ENCODE peak calls at places on chromosome 2, in eight cellular contexts. G is H1; V is AG04450; Q is AG09309; L is Caco-2; O is NB4; R is fibroblast of villous mesenchyme; A is CD8-positive, alpha-beta T cell. X is an unnamed sample.

GRCh38 chr2:219737270-219737691 is 109.9 kb downstream of the SLC4A3 start:
- DNase-seq in G (no peak), V (peak; percentile 11), Q (no peak), L (no peak), O (peak; percentile 16), R (peak; percentile 22), A (no peak), X (no peak)

GRCh38 chr2:55157474-55157884 is 74.6 kb downstream of the CLHC1 start:
- DNase-seq in G (no peak), V (no peak), Q (no peak), L (no peak), O (no peak), R (peak; percentile 64), A (no peak), X (no peak)

GRCh38 chr2:64942693-64943092 is 46.5 kb upstream of the SLC1A4 start:
- DNase-seq in G (no peak), V (no peak), Q (no peak), L (no peak), O (peak; percentile 27), R (no peak), A (no peak), X (no peak)

GRCh38 chr2:73487112-73487657 is 101.5 kb downstream of the ALMS1 start:
- DNase-seq in G (no peak), V (no peak), Q (no peak), L (no peak), O (no peak), R (no peak), A (no peak), X (no peak)

GRCh38 chr2:15939854-15940660 is at the start of gene MYCN:
- DNase-seq in G (peak; percentile 74), V (no peak), Q (no peak), L (peak; percentile 95), O (peak; percentile 58), R (peak; percentile 24), A (peak; percentile 32), X (no peak)

GRCh38 chr2:12211326-12212170 is 465.1 kb downstream of the LPIN1 start:
- DNase-seq in G (no peak), V (no peak), Q (no peak), L (no peak), O (no peak), R (no peak), A (no peak), X (no peak)

GRCh38 chr2:44360749-44361329 is 455 bp downstream of the PREPL start:
- DNase-seq in G (no peak), V (no peak), Q (no peak), L (no peak), O (no peak), R (no peak), A (no peak), X (no peak)

GRCh38 chr2:192194065-192194865 is 468 bp downstream of the TMEFF2 start:
- DNase-seq in G (no peak), V (no peak), Q (no peak), L (no peak), O (no peak), R (no peak), A (peak; percentile 16), X (no peak)

GRCh38 chr2:241545523-241546473 is 12.7 kb upstream of the BOK start:
- DNase-seq in G (no peak), V (no peak), Q (no peak), L (no peak), O (no peak), R (no peak), A (no peak), X (no peak)

GRCh38 chr2:27717070-27717453 is 53.4 kb downstream of the SLC4A1AP start:
- DNase-seq in G (no peak), V (no peak), Q (peak; percentile 58), L (no peak), O (peak; percentile 50), R (peak; percentile 88), A (no peak), X (no peak)

GRCh38 chr2:189178007-189178406 is 1.6 kb downstream of the COL5A2 start:
- DNase-seq in G (no peak), V (no peak), Q (no peak), L (no peak), O (no peak), R (peak; percentile 47), A (no peak), X (no peak)

GRCh38 chr2:166031054-166031453 is 77.5 kb upstream of the TTC21B start:
- DNase-seq in G (no peak), V (no peak), Q (no peak), L (no peak), O (no peak), R (no peak), A (no peak), X (no peak)

GRCh38 chr2:71071681-71072398 is 3.4 kb downstream of the NAGK start:
- DNase-seq in G (no peak), V (no peak), Q (no peak), L (no peak), O (peak; percentile 98), R (peak; percentile 11), A (peak; percentile 53), X (peak; percentile 8)

GRCh38 chr2:215498411-215498810 is 62.5 kb upstream of the FN1 start:
- DNase-seq in G (no peak), V (no peak), Q (no peak), L (no peak), O (no peak), R (no peak), A (no peak), X (peak; percentile 67)

GRCh38 chr2:70068119-70068518 is 19.2 kb upstream of the PCBP1 start:
- DNase-seq in G (no peak), V (no peak), Q (no peak), L (no peak), O (no peak), R (no peak), A (no peak), X (no peak)

GRCh38 chr2:203688798-203689197 is 17.6 kb upstream of the CD28 start:
- DNase-seq in G (no peak), V (no peak), Q (peak; percentile 75), L (peak; percentile 66), O (peak; percentile 86), R (peak; percentile 91), A (no peak), X (no peak)
- H3K4me3 ChIP-seq in G (no peak overlapping the region), V (no peak overlapping the region), Q (no peak overlapping the region), L (no peak overlapping the region), O (no peak overlapping the region), R (no peak overlapping the region), A (no peak overlapping the region), X (no peak overlapping the region)

GRCh38 chr2:201715459-201715858 is 17.0 kb upstream of the MPP4 start:
- DNase-seq in G (no peak), V (no peak), Q (no peak), L (peak; percentile 66), O (no peak), R (no peak), A (no peak), X (no peak)
- TF ChIP-seq CTCF in G (peak; percentile 14), V (no peak), Q (no peak), L (peak; percentile 51), O (no peak), R (no peak), A (no peak), X (peak; percentile 41)

GRCh38 chr2:222690564-222691200 is 19.2 kb downstream of the MOGAT1 start:
- DNase-seq in G (peak; percentile 59), V (peak; percentile 56), Q (no peak), L (peak; percentile 82), O (peak; percentile 87), R (peak; percentile 81), A (peak; percentile 74), X (peak; percentile 41)

GRCh38 chr2:222693837-222694236 is 22.4 kb downstream of the MOGAT1 start:
- DNase-seq in G (no peak), V (no peak), Q (no peak), L (no peak), O (peak; percentile 47), R (peak; percentile 36), A (no peak), X (no peak)

GRCh38 chr2:222686086-222686750 is 14.8 kb downstream of the MOGAT1 start:
- DNase-seq in G (no peak), V (no peak), Q (no peak), L (no peak), O (no peak), R (no peak), A (no peak), X (no peak)

GRCh38 chr2:222689322-222689721 is 17.9 kb downstream of the MOGAT1 start:
- DNase-seq in G (no peak), V (no peak), Q (no peak), L (no peak), O (no peak), R (no peak), A (no peak), X (no peak)

GRCh38 chr2:222688912-222689311 is 17.5 kb downstream of the MOGAT1 start:
- DNase-seq in G (no peak), V (no peak), Q (no peak), L (no peak), O (no peak), R (peak; percentile 14), A (no peak), X (no peak)
- H3K4me3 ChIP-seq in G (no peak overlapping the region), V (no peak overlapping the region), Q (no peak overlapping the region), L (no peak overlapping the region), O (no peak overlapping the region), R (no peak overlapping the region), A (no peak overlapping the region), X (no peak overlapping the region)

GRCh38 chr2:112462178-112462577 is 19.8 kb upstream of the TTL start:
- DNase-seq in G (no peak), V (no peak), Q (no peak), L (no peak), O (no peak), R (no peak), A (no peak), X (no peak)

GRCh38 chr2:112463256-112463655 is 18.7 kb upstream of the TTL start:
- DNase-seq in G (no peak), V (no peak), Q (no peak), L (no peak), O (no peak), R (no peak), A (no peak), X (no peak)

GRCh38 chr2:112465373-112465772 is 16.6 kb upstream of the TTL start:
- DNase-seq in G (no peak), V (no peak), Q (no peak), L (no peak), O (no peak), R (peak; percentile 15), A (no peak), X (no peak)
- TF ChIP-seq CTCF in G (no peak), V (peak; percentile 40), Q (peak; percentile 28), L (no peak), O (peak; percentile 8), R (peak; percentile 40), A (no peak), X (peak; percentile 9)

GRCh38 chr2:237694423-237695194 is 67.2 kb downstream of the LRRFIP1 start:
- DNase-seq in G (no peak), V (no peak), Q (no peak), L (no peak), O (peak; percentile 88), R (no peak), A (no peak), X (no peak)
- H3K4me3 ChIP-seq in G (no peak overlapping the region), V (peak overlapping the region; percentile 88), Q (no peak overlapping the region), L (no peak overlapping the region), O (peak overlapping the region; percentile 95), R (peak overlapping the region; percentile 88), A (peak overlapping the region; percentile 80), X (peak overlapping the region; percentile 82)

GRCh38 chr2:53740170-53740569 is 27.4 kb upstream of the CHAC2 start:
- DNase-seq in G (no peak), V (peak; percentile 11), Q (no peak), L (no peak), O (peak; percentile 42), R (peak; percentile 44), A (no peak), X (no peak)
- TF ChIP-seq CTCF in G (no peak), V (peak; percentile 59), Q (peak; percentile 33), L (peak; percentile 23), O (no peak), R (peak; percentile 43), A (no peak), X (peak; percentile 42)

GRCh38 chr2:200860092-200860795 is 4.2 kb downstream of the CLK1 start:
- DNase-seq in G (no peak), V (no peak), Q (no peak), L (no peak), O (no peak), R (peak; percentile 48), A (no peak), X (no peak)
- H3K4me3 ChIP-seq in G (no peak overlapping the region), V (no peak overlapping the region), Q (no peak overlapping the region), L (no peak overlapping the region), O (peak overlapping the region; percentile 84), R (peak overlapping the region; percentile 91), A (peak overlapping the region; percentile 14), X (peak overlapping the region; percentile 82)

X was measured in LNCaP clone FGC.